ENCODE peak calls at places on chromosomes 11 and 22, in seven cellular contexts. O, G, L, E, B, H and J are unnamed samples. For H3K27me3, the result is how much of the 10 kb centered on the place peaks cover.

GRCh38 chr11:113572349-113572748 is 97.2 kb upstream of the DRD2 start:
- DNase-seq in O (no peak), G (no peak), L (no peak), E (no peak), B (no peak), H (no peak), J (no peak)

GRCh38 chr22:25085930-25086901 is 113.4 kb upstream of the CRYBB3 start:
- DNase-seq in O (no peak), G (peak), L (peak), E (no peak), B (no peak), H (no peak), J (no peak)

GRCh38 chr11:134433251-134433650 is 21.2 kb upstream of the B3GAT1 start:
- DNase-seq in O (no peak), G (no peak), L (no peak), E (no peak), B (no peak), H (no peak), J (no peak)

GRCh38 chr11:60161107-60161506 is 21.8 kb downstream of the MS4A6A start:
- DNase-seq in O (no peak), G (no peak), L (no peak), E (no peak), B (no peak), H (no peak), J (no peak)

GRCh38 chr11:41795004-41795403 is 335.6 kb upstream of the LRRC4C start:
- DNase-seq in O (no peak), G (no peak), L (no peak), E (no peak), B (no peak), H (no peak), J (no peak)

GRCh38 chr11:22466809-22467208 is 128.6 kb downstream of the SLC17A6 start:
- DNase-seq in O (no peak), G (no peak), L (no peak), E (peak), B (no peak), H (no peak), J (no peak)

GRCh38 chr11:101738494-101738893 is 154.7 kb upstream of the TRPC6 start:
- DNase-seq in O (no peak), G (no peak), L (no peak), E (no peak), B (no peak), H (no peak), J (no peak)

GRCh38 chr22:27241430-27242110 is 560.0 kb downstream of the MN1 start:
- DNase-seq in O (no peak), G (peak), L (no peak), E (no peak), B (peak), H (no peak), J (no peak)

GRCh38 chr11:45662096-45662664 is 3.2 kb downstream of the CHST1 start:
- DNase-seq in O (peak), G (peak), L (no peak), E (no peak), B (no peak), H (no peak), J (no peak)

GRCh38 chr11:45664376-45665205 is 831 bp downstream of the CHST1 start:
- DNase-seq in O (peak), G (peak), L (no peak), E (no peak), B (peak), H (no peak), J (no peak)

GRCh38 chr11:45661417-45662055 is 3.9 kb downstream of the CHST1 start:
- DNase-seq in O (peak), G (peak), L (no peak), E (no peak), B (no peak), H (no peak), J (no peak)

GRCh38 chr11:45663486-45664375 is 1.7 kb downstream of the CHST1 start:
- DNase-seq in O (peak), G (peak), L (no peak), E (no peak), B (no peak), H (no peak), J (no peak)

GRCh38 chr11:45662665-45663485 is 2.5 kb downstream of the CHST1 start:
- DNase-seq in O (peak), G (peak), L (no peak), E (no peak), B (peak), H (no peak), J (no peak)
- H3K27me3 ChIP-seq in O (half or more), G (under half), L (under half), E (under half), B (under half), H (under half), J (under half)

GRCh38 chr11:8988329-8989234 is 15.2 kb downstream of the NRIP3 start:
- DNase-seq in O (no peak), G (no peak), L (no peak), E (no peak), B (no peak), H (no peak), J (no peak)
- H3K27ac ChIP-seq in O (no peak), G (no peak), L (no peak), E (no peak), B (peak), H (no peak), J (no peak)

GRCh38 chr11:132856032-132856431 is 676.3 kb downstream of the OPCML start:
- DNase-seq in O (no peak), G (no peak), L (no peak), E (no peak), B (no peak), H (no peak), J (no peak)

GRCh38 chr11:132855516-132855915 is 676.8 kb downstream of the OPCML start:
- DNase-seq in O (no peak), G (no peak), L (no peak), E (no peak), B (no peak), H (no peak), J (no peak)

GRCh38 chr11:132862137-132862536 is 670.2 kb downstream of the OPCML start:
- DNase-seq in O (no peak), G (no peak), L (no peak), E (no peak), B (peak), H (no peak), J (no peak)

GRCh38 chr11:132853886-132854285 is 678.4 kb downstream of the OPCML start:
- DNase-seq in O (no peak), G (no peak), L (no peak), E (no peak), B (no peak), H (no peak), J (no peak)

GRCh38 chr11:132858203-132858602 is 674.1 kb downstream of the OPCML start:
- DNase-seq in O (no peak), G (no peak), L (no peak), E (no peak), B (no peak), H (no peak), J (no peak)
- TF ChIP-seq CTCF in O (no peak), G (no peak), L (no peak), E (no peak), B (no peak), H (no peak), J (no peak)

GRCh38 chr11:35418847-35419712 is at the start of gene SLC1A2:
- DNase-seq in O (no peak), G (no peak), L (no peak), E (no peak), B (peak), H (no peak), J (no peak)
- H3K27me3 ChIP-seq in O (under half), G (under half), L (under half), E (half or more), B (half or more), H (half or more), J (under half)

GRCh38 chr11:124868322-124869274 is 3.4 kb downstream of the ROBO3 start:
- DNase-seq in O (peak), G (no peak), L (no peak), E (no peak), B (no peak), H (no peak), J (no peak)

GRCh38 chr11:124869856-124870387 is 4.7 kb downstream of the ROBO3 start:
- DNase-seq in O (peak), G (no peak), L (no peak), E (no peak), B (no peak), H (no peak), J (no peak)

GRCh38 chr11:124872280-124872679 is 7.0 kb downstream of the ROBO3 start:
- DNase-seq in O (peak), G (no peak), L (no peak), E (no peak), B (no peak), H (no peak), J (no peak)

GRCh38 chr11:124869331-124869730 is 4.1 kb downstream of the ROBO3 start:
- DNase-seq in O (peak), G (no peak), L (no peak), E (no peak), B (no peak), H (no peak), J (no peak)

DNA sequence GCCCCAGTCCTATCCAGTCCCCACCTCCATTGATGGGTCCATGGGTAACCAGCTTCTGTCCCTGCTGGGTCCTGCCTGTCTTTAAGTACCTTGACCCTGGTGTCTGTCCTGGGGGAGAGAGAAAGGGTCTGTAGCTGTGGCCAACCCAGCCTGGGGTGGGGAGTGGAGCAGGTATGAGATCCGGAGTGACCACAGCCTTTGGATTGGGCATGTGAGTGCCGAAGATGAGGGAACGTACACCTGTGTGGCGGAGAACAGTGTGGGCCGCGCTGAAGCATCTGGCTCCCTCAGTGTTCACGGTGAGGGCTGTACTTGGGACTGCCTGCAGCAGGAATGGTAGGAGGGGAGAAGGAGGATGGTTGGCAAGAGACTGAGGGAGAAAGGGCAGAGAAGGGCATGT is 5.2 kb downstream of the ROBO3 start:
- DNase-seq in O (peak), G (no peak), L (no peak), E (no peak), B (no peak), H (no peak), J (no peak)
- H3K27ac ChIP-seq in O (no peak), G (no peak), L (no peak), E (no peak), B (no peak), H (no peak), J (no peak)

GRCh38 chr22:39534591-39535301 is 2.2 kb upstream of the RPS19BP1 start:
- DNase-seq in O (peak), G (peak), L (peak), E (no peak), B (peak), H (peak), J (peak)
- TF ChIP-seq CTCF in O (peak), G (peak), L (peak), E (peak), B (peak), H (peak), J (peak)

DNA sequence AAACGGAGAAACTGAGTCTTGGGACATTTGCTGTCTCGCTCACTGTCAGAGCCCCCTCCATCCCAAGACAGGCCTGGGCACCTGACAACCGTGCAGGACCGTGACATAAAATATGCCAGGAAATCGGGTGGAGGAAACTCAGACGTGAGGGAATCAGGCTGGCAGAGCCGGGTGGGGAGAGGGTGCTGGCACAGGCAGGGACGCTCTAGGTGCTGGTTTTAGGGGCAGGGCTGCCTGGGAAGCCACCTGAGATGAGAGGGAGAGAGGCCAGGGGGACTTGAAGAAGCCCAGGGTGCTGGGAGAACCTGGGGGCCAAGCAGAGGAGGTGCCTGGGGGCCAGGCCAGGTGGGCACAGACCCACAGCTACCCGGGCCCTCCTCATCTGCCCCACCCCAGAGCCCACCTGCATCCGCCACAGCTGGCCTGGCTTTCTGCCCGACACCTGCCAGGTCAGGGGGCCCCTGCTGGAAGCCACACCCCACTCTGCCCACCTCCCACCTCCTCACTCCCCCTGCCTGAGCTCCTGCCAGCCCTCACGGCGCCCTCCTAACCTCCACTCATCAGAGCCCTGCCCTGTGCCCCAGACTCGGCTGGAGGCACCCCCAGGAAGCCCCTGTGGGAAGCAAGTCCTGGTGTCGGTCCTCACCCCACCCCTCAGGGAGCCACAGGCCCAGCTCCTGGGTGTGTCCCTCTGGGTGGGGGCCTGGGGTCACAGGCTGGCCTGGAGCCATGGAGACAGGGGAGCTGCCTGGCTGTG is 27.3 kb upstream of the MUC5AC start:
- DNase-seq in O (peak), G (peak), L (no peak), E (no peak), B (peak), H (peak), J (no peak)
- H3K27me3 ChIP-seq in O (under half), G (under half), L (under half), E (under half), B (under half), H (under half), J (under half)

DNA sequence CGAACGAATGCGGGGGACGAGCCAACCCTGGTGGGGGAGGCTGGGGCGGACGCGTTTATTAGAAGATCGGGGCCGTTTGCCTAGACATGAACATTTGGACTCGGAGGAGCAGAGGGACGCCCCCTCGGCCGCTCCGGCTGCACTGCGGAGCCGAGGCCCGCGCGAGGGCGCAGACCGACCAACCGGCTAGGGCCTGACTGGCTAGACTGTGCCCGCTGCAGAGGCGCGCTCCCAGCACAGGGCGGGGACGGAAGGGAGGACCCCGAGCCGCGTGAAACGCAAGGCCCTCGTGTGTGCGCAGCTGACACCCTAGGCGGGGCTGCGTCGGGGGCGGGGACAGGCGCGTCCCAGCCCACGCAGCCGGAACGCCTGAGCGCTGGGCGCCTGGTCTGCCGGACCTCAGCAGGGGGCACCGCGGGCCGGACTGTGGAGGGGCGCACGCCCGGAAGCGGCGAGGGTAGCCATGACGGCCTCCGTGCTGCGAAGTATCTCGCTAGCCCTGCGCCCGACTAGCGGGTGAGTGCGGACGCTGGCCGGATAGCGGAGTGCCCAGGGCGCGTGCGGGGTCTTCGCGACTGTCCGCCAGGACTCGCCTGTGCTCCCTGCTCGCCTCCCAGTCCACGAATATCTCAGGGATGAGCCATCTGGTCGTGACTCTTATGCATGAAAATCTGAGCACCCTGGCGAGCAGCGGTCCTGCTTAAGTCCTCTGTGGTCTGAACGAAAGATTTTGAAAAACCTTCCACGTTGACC is at the start of gene MRPL40:
- DNase-seq in O (peak), G (peak), L (peak), E (peak), B (peak), H (peak), J (peak)
- H3K27ac ChIP-seq in O (peak), G (peak), L (peak), E (peak), B (peak), H (peak), J (peak)

GRCh38 chr11:75495749-75496641 is 29.7 kb downstream of the GDPD5 start:
- DNase-seq in O (no peak), G (no peak), L (no peak), E (no peak), B (peak), H (no peak), J (no peak)
- TF ChIP-seq CTCF in O (no peak), G (no peak), L (no peak), E (peak), B (peak), H (no peak), J (no peak)

GRCh38 chr11:31805037-31805628 is 6.0 kb downstream of the PAX6 start:
- DNase-seq in O (no peak), G (no peak), L (no peak), E (no peak), B (peak), H (no peak), J (no peak)
- H3K27me3 ChIP-seq in O (half or more), G (under half), L (half or more), E (under half), B (half or more), H (half or more), J (under half)